ENCODE peak calls at places on chromosome 15, in four cellular contexts. One of them, this sample, is unnamed.

GRCh38 chr15:41809121-41809520 is 18.8 kb upstream of the JMJD7 start:
- DNase-seq in endodermal cell: no peak
- DNase-seq in cardiac muscle cell: no peak
- DNase-seq in astrocyte: no peak
- DNase-seq in this sample: no peak

GRCh38 chr15:48414015-48414414 is 82.8 kb downstream of the DUT start:
- DNase-seq in cardiac muscle cell: no peak
- DNase-seq in astrocyte: peak
- DNase-seq in endodermal cell: no peak
- DNase-seq in this sample: peak

GRCh38 chr15:70857547-70858265 is 3.7 kb upstream of the LARP6 start:
- DNase-seq in cardiac muscle cell: no peak
- DNase-seq in astrocyte: no peak
- DNase-seq in endodermal cell: no peak
- DNase-seq in this sample: peak

GRCh38 chr15:100264994-100265640 is 76.7 kb downstream of the ADAMTS17 start:
- DNase-seq in astrocyte: no peak
- DNase-seq in cardiac muscle cell: no peak
- DNase-seq in endodermal cell: no peak
- DNase-seq in this sample: no peak

GRCh38 chr15:32718822-32719716 is 1.3 kb downstream of the GREM1 start:
- DNase-seq in endodermal cell: peak
- DNase-seq in cardiac muscle cell: peak
- DNase-seq in astrocyte: no peak
- DNase-seq in this sample: no peak

GRCh38 chr15:31758126-31758525 is 272.2 kb upstream of the CHRNA7 start:
- DNase-seq in endodermal cell: no peak
- DNase-seq in astrocyte: no peak
- DNase-seq in cardiac muscle cell: no peak
- DNase-seq in this sample: no peak

GRCh38 chr15:59456114-59456513 is 18.1 kb downstream of the FAM81A start:
- DNase-seq in endodermal cell: no peak
- DNase-seq in cardiac muscle cell: no peak
- DNase-seq in astrocyte: no peak
- DNase-seq in this sample: no peak

GRCh38 chr15:35427091-35427490 is 118.9 kb downstream of the DPH6 start:
- DNase-seq in endodermal cell: no peak
- DNase-seq in astrocyte: peak
- DNase-seq in cardiac muscle cell: no peak
- DNase-seq in this sample: peak

GRCh38 chr15:27863000-27863399 is 236.1 kb downstream of the OCA2 start:
- DNase-seq in cardiac muscle cell: no peak
- DNase-seq in endodermal cell: no peak
- DNase-seq in astrocyte: no peak
- DNase-seq in this sample: no peak

GRCh38 chr15:29455055-29455454 is 185.4 kb upstream of the NSMCE3 start:
- DNase-seq in astrocyte: no peak
- DNase-seq in endodermal cell: no peak
- DNase-seq in cardiac muscle cell: no peak
- DNase-seq in this sample: no peak

GRCh38 chr15:93173369-93173768 is 84.4 kb upstream of the RGMA start:
- DNase-seq in astrocyte: peak
- DNase-seq in endodermal cell: peak
- DNase-seq in cardiac muscle cell: no peak
- DNase-seq in this sample: peak

GRCh38 chr15:75551076-75551475 is 28.0 kb downstream of the PTPN9 start:
- DNase-seq in cardiac muscle cell: no peak
- DNase-seq in astrocyte: no peak
- DNase-seq in endodermal cell: no peak
- DNase-seq in this sample: no peak

GRCh38 chr15:81126887-81127286 is 7.2 kb upstream of the CFAP161 start:
- DNase-seq in endodermal cell: no peak
- DNase-seq in cardiac muscle cell: no peak
- DNase-seq in astrocyte: no peak
- DNase-seq in this sample: peak

GRCh38 chr15:85691350-85692240 is 103.1 kb downstream of the KLHL25 start:
- DNase-seq in cardiac muscle cell: no peak
- DNase-seq in endodermal cell: no peak
- DNase-seq in astrocyte: no peak
- DNase-seq in this sample: no peak

GRCh38 chr15:51004103-51004536 is 90.6 kb downstream of the TNFAIP8L3 start:
- DNase-seq in astrocyte: peak
- DNase-seq in endodermal cell: peak
- DNase-seq in cardiac muscle cell: no peak
- DNase-seq in this sample: peak

GRCh38 chr15:56215769-56216168 is 27.9 kb downstream of the RFX7 start:
- DNase-seq in endodermal cell: peak
- DNase-seq in cardiac muscle cell: no peak
- DNase-seq in astrocyte: peak
- DNase-seq in this sample: peak

GRCh38 chr15:56244237-56244810 is 645 bp upstream of the RFX7 start:
- DNase-seq in endodermal cell: peak
- DNase-seq in astrocyte: peak
- DNase-seq in cardiac muscle cell: peak
- DNase-seq in this sample: peak

GRCh38 chr15:81133782-81134461 is at the start of gene CFAP161:
- DNase-seq in astrocyte: peak
- DNase-seq in cardiac muscle cell: peak
- DNase-seq in endodermal cell: peak
- DNase-seq in this sample: peak

GRCh38 chr15:90101130-90101968 is 919 bp downstream of the IDH2 start:
- DNase-seq in astrocyte: no peak
- DNase-seq in cardiac muscle cell: peak
- DNase-seq in endodermal cell: peak
- DNase-seq in this sample: peak

GRCh38 chr15:58627046-58627445 is 122.5 kb downstream of the ADAM10 start:
- DNase-seq in astrocyte: no peak
- DNase-seq in cardiac muscle cell: no peak
- DNase-seq in endodermal cell: no peak
- DNase-seq in this sample: no peak

GRCh38 chr15:39153718-39154117 is 427.2 kb upstream of the THBS1 start:
- DNase-seq in astrocyte: no peak
- DNase-seq in cardiac muscle cell: no peak
- DNase-seq in endodermal cell: no peak
- DNase-seq in this sample: no peak

GRCh38 chr15:70492240-70493177 is 270.8 kb downstream of the UACA start:
- DNase-seq in endodermal cell: no peak
- DNase-seq in astrocyte: peak
- DNase-seq in cardiac muscle cell: no peak
- DNase-seq in this sample: peak

GRCh38 chr15:100191161-100191560 is 150.6 kb downstream of the ADAMTS17 start:
- DNase-seq in astrocyte: no peak
- DNase-seq in cardiac muscle cell: no peak
- DNase-seq in endodermal cell: no peak
- DNase-seq in this sample: no peak

GRCh38 chr15:72147416-72147815 is 29.2 kb downstream of the SENP8 start:
- DNase-seq in astrocyte: no peak
- DNase-seq in endodermal cell: no peak
- DNase-seq in cardiac muscle cell: no peak
- DNase-seq in this sample: no peak

GRCh38 chr15:50148362-50148963 is 29.4 kb upstream of the ATP8B4 start:
- DNase-seq in cardiac muscle cell: peak
- DNase-seq in astrocyte: peak
- DNase-seq in endodermal cell: peak
- DNase-seq in this sample: peak

GRCh38 chr15:39623550-39623931 is 42.7 kb downstream of the THBS1 start:
- DNase-seq in endodermal cell: no peak
- DNase-seq in astrocyte: no peak
- DNase-seq in cardiac muscle cell: no peak
- DNase-seq in this sample: no peak

GRCh38 chr15:72375501-72375845 is 341 bp downstream of the HEXA start:
- DNase-seq in endodermal cell: no peak
- DNase-seq in cardiac muscle cell: no peak
- DNase-seq in astrocyte: no peak
- DNase-seq in this sample: no peak

GRCh38 chr15:68874788-68875187 is 54.1 kb upstream of the ANP32A start:
- DNase-seq in endodermal cell: no peak
- DNase-seq in astrocyte: no peak
- DNase-seq in cardiac muscle cell: no peak
- DNase-seq in this sample: no peak
- TF ChIP-seq CTCF in endodermal cell: peak
- TF ChIP-seq CTCF in astrocyte: no peak
- TF ChIP-seq CTCF in cardiac muscle cell: no peak
- TF ChIP-seq CTCF in this sample: no peak

DNA sequence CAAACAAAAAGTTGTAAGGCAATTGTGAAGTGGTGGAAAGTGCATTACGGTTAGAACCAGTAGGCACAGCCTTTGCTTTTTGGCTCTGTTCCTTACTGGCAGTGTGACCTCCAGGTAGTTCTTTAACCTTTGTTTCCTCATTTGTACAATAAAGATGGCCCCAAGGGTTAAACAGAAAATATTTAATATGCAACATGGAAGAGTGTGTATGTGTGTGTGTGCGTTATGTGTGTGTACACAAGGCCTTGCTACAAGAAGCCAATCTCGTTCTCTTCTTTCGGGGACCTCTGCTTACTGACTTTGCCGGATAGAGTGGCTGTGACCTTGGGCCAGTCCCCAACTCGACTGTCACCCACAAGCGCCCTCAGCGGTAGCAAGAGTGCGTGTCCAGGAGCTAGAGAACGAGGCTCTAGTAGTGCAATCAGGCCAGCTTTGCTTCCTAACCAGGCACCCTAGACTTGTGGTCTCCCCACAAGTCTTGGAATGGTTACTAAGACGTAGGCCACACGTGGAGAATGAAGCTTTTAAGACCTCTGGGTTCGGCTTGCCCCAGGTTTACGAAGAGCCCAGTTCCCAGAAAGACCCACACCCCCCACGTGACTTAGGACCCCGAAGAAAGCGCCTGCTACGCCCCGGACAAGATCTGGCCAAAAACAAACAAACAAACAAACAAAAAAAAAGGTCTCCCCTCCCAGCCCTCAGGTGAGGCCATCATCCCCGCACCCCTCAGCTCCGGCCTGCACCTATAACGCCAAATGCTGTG is 593 bp downstream of the CIAO2A start:
- DNase-seq in cardiac muscle cell: peak
- DNase-seq in endodermal cell: peak
- DNase-seq in astrocyte: peak
- DNase-seq in this sample: peak
- TF ChIP-seq CTCF in cardiac muscle cell: no peak
- TF ChIP-seq CTCF in endodermal cell: peak
- TF ChIP-seq CTCF in astrocyte: no peak
- TF ChIP-seq CTCF in this sample: no peak

GRCh38 chr15:74443100-74443909 is 9.5 kb upstream of the SEMA7A start:
- DNase-seq in endodermal cell: no peak
- DNase-seq in astrocyte: peak
- DNase-seq in cardiac muscle cell: no peak
- DNase-seq in this sample: peak

GRCh38 chr15:74442063-74442462 is 8.3 kb upstream of the SEMA7A start:
- DNase-seq in astrocyte: no peak
- DNase-seq in cardiac muscle cell: peak
- DNase-seq in endodermal cell: no peak
- DNase-seq in this sample: no peak

GRCh38 chr15:74438696-74439316 is 5.0 kb upstream of the SEMA7A start:
- DNase-seq in astrocyte: peak
- DNase-seq in cardiac muscle cell: peak
- DNase-seq in endodermal cell: peak
- DNase-seq in this sample: peak

GRCh38 chr15:74442604-74443003 is 8.8 kb upstream of the SEMA7A start:
- DNase-seq in endodermal cell: no peak
- DNase-seq in astrocyte: no peak
- DNase-seq in cardiac muscle cell: no peak
- DNase-seq in this sample: no peak

DNA sequence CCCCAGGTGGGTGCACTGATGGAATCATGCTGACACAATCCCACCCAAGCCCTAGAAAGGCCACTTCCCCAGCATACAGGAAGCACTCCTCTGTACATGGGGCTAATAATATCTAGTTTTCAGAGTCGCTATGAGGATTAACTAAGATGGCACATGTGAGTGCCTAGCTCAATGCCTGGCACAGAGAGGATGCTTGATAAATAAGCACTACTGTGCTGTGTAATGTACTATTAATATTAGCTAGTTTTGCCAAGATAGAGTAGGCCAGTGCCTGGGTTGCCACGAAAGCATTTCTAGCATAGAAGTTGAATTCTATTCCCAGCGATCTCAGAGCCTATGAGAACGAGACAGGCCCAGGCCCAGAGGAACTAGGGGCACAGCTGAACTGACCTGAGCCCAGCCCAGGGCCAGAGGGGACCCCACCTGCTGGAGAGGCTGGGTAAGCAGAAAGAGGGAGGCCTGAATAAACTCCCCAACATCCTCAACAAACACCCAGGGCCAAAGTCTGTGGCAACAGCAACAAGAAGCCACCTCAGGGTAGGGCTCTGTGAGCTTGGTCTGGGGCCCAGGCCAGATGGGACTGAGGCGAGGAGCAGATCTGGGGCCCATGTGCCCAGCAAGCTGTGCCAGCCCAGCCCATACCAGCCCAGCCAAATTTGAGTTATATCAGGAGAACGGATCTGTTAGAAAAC is 7.6 kb upstream of the SEMA7A start:
- DNase-seq in astrocyte: no peak
- DNase-seq in cardiac muscle cell: no peak
- DNase-seq in endodermal cell: no peak
- DNase-seq in this sample: no peak
- TF ChIP-seq CTCF in astrocyte: no peak
- TF ChIP-seq CTCF in cardiac muscle cell: no peak
- TF ChIP-seq CTCF in endodermal cell: no peak
- TF ChIP-seq CTCF in this sample: no peak

DNA sequence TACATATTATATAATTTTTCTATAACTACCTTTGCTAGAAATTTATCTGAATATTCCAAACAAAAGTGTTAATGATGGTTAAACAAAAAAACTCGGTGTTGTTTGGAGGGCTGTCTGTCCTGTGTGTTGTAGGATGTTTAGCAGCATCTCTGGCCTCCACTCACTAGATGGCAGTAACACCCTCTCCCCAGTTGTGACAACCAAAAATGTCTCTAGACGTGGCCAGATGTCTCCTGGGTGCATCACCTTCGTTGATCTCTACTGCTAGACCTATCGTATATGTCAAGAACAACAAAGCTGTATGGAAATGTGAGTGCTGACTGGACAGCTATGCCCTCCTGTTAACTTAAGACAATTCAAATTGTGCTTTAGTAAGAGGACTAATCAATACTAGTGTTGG is 14.1 kb downstream of the ANKRD34C start:
- DNase-seq in endodermal cell: peak
- DNase-seq in cardiac muscle cell: no peak
- DNase-seq in astrocyte: no peak
- DNase-seq in this sample: no peak
- TF ChIP-seq CTCF in endodermal cell: peak
- TF ChIP-seq CTCF in cardiac muscle cell: no peak
- TF ChIP-seq CTCF in astrocyte: no peak
- TF ChIP-seq CTCF in this sample: peak